ENCODE peak calls at places on chromosomes 5 and 9, in four cellular contexts. J is lung, A is esophagus muscularis mucosa, M is adipocyte. T is an unnamed sample. For H3K9me3, the result is how much of the 10 kb centered on the place peaks cover.

GRCh38 chr5:128536229-128536860 is 1.7 kb downstream of the FBN2 start:
- DNase-seq in J (no peak), A (no peak), M (peak), T (no peak)

GRCh38 chr9:69412741-69413150 is 87.7 kb downstream of the ENTREP1 start:
- DNase-seq in J (peak), A (no peak), M (peak), T (no peak)

GRCh38 chr9:123997665-123998277 is 13.8 kb upstream of the LHX2 start:
- DNase-seq in J (peak), A (no peak), M (no peak), T (no peak)

GRCh38 chr5:155953335-155953734 is 373.6 kb upstream of the SGCD start:
- DNase-seq in J (no peak), A (no peak), M (no peak), T (no peak)

GRCh38 chr5:76169536-76169935 is 86.4 kb downstream of the SV2C start:
- DNase-seq in J (no peak), A (peak), M (no peak), T (no peak)

GRCh38 chr5:31329722-31330121 is 136.2 kb downstream of the CDH6 start:
- DNase-seq in J (no peak), A (peak), M (no peak), T (no peak)

GRCh38 chr5:16552666-16553343 is 64.0 kb downstream of the RETREG1 start:
- DNase-seq in J (peak), A (no peak), M (peak), T (no peak)

GRCh38 chr5:91499943-91500531 is 116.9 kb upstream of the ARRDC3 start:
- DNase-seq in J (no peak), A (no peak), M (peak), T (no peak)

GRCh38 chr9:83027153-83027867 is 35.6 kb downstream of the RASEF start:
- DNase-seq in J (no peak), A (no peak), M (peak), T (no peak)

GRCh38 chr5:180169246-180170110 is 39.5 kb downstream of the RASGEF1C start:
- DNase-seq in J (no peak), A (no peak), M (no peak), T (no peak)

GRCh38 chr9:6805532-6805931 is 47.8 kb downstream of the KDM4C start:
- DNase-seq in J (no peak), A (peak), M (peak), T (no peak)

GRCh38 chr9:114409103-114409780 is 21.5 kb upstream of the AKNA start:
- DNase-seq in J (no peak), A (no peak), M (no peak), T (no peak)

GRCh38 chr5:83548556-83548955 is 77.0 kb downstream of the VCAN start:
- DNase-seq in J (no peak), A (no peak), M (peak), T (no peak)

GRCh38 chr9:121851641-121852091 is 200.2 kb downstream of the DAB2IP start:
- DNase-seq in J (no peak), A (no peak), M (no peak), T (no peak)

GRCh38 chr5:67089200-67089725 is 107.3 kb downstream of the CD180 start:
- DNase-seq in J (no peak), A (no peak), M (peak), T (no peak)

GRCh38 chr5:118862596-118862995 is 125.8 kb downstream of the DTWD2 start:
- DNase-seq in J (no peak), A (no peak), M (no peak), T (no peak)

GRCh38 chr5:154238776-154239481 is 48.4 kb downstream of the GALNT10 start:
- DNase-seq in J (no peak), A (peak), M (no peak), T (no peak)

GRCh38 chr5:54347221-54347865 is 37.0 kb upstream of the ARL15 start:
- DNase-seq in J (no peak), A (no peak), M (no peak), T (no peak)

GRCh38 chr5:151002681-151003502 is 17.5 kb upstream of the GPX3 start:
- DNase-seq in J (no peak), A (no peak), M (no peak), T (no peak)

GRCh38 chr9:37464426-37465248 is 613 bp downstream of the ZBTB5 start:
- DNase-seq in J (peak), A (peak), M (peak), T (peak)

GRCh38 chr9:111036068-111036789 is 2.0 kb downstream of the LPAR1 start:
- DNase-seq in J (peak), A (no peak), M (peak), T (no peak)

GRCh38 chr5:37086466-37087178 is 162.6 kb downstream of the CPLANE1 start:
- DNase-seq in J (no peak), A (no peak), M (peak), T (no peak)

GRCh38 chr5:44011518-44011917 is 377.7 kb downstream of the FGF10 start:
- DNase-seq in J (no peak), A (no peak), M (no peak), T (no peak)

GRCh38 chr5:73591102-73591695 is 25.7 kb downstream of the UTP15 start:
- DNase-seq in J (peak), A (no peak), M (peak), T (peak)

GRCh38 chr5:151082976-151083651 is 2.3 kb upstream of the TNIP1 start:
- DNase-seq in J (peak), A (no peak), M (no peak), T (peak)

GRCh38 chr9:88313364-88314220 is 74.7 kb upstream of the SPIN1 start:
- DNase-seq in J (no peak), A (no peak), M (no peak), T (no peak)

GRCh38 chr9:38294561-38294960 is 97.9 kb upstream of the ALDH1B1 start:
- DNase-seq in J (no peak), A (no peak), M (no peak), T (no peak)

GRCh38 chr9:93677641-93678136 is 101.3 kb downstream of the PHF2 start:
- DNase-seq in J (no peak), A (peak), M (no peak), T (no peak)

GRCh38 chr5:157159209-157159751 is 6.8 kb downstream of the GARIN3 start:
- DNase-seq in J (no peak), A (peak), M (no peak), T (peak)

GRCh38 chr9:106697799-106698591 is 165.0 kb upstream of the ZNF462 start:
- DNase-seq in J (peak), A (no peak), M (peak), T (no peak)

GRCh38 chr5:79436224-79436623 is 77.7 kb downstream of the HOMER1 start:
- DNase-seq in J (no peak), A (no peak), M (peak), T (no peak)

GRCh38 chr5:172454355-172455086 is at the start of gene SH3PXD2B:
- DNase-seq in J (no peak), A (no peak), M (peak), T (no peak)

GRCh38 chr9:133584559-133585476 is 24.4 kb downstream of the FAM163B start:
- DNase-seq in J (no peak), A (no peak), M (no peak), T (no peak)

GRCh38 chr5:43305948-43306563 is 7.2 kb downstream of the HMGCS1 start:
- DNase-seq in J (no peak), A (no peak), M (peak), T (no peak)

GRCh38 chr5:161614342-161614741 is 67.8 kb upstream of the GABRB2 start:
- DNase-seq in J (no peak), A (no peak), M (no peak), T (no peak)

DNA sequence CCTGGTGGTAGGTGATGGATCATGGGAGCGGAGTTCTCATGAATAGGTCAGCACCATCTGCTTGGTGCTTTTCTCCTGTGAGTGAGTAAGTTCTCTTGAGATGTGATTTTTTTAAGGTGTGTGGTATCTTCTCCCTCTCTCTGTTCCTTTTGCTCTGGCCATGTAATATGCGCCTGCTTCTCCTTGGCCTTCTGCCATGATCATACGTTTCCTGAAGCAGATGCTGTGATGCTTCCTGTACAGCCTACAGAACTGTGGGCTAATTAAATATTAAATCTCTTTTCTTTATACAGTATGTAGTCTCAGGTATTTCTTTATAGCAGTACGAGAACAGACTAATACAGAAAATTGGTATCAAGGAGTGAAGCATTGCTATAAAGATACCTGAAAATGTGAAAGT is 36.4 kb downstream of the UNC13B start:
- DNase-seq in J (no peak), A (no peak), M (no peak), T (no peak)
- H3K9me3 ChIP-seq in J (under half), A (under half), M (under half), T (under half)

GRCh38 chr5:141403387-141403786 is 809 bp downstream of the PCDHGA9 start:
- DNase-seq in J (no peak), A (no peak), M (no peak), T (no peak)
- H3K9me3 ChIP-seq in J (under half), A (half or more), M (half or more), T (under half)

GRCh38 chr5:141260458-141261237 is 15.5 kb downstream of the PCDHB15 start:
- DNase-seq in J (no peak), A (no peak), M (peak), T (no peak)
- H3K9me3 ChIP-seq in J (half or more), A (half or more), M (half or more), T (under half)

DNA sequence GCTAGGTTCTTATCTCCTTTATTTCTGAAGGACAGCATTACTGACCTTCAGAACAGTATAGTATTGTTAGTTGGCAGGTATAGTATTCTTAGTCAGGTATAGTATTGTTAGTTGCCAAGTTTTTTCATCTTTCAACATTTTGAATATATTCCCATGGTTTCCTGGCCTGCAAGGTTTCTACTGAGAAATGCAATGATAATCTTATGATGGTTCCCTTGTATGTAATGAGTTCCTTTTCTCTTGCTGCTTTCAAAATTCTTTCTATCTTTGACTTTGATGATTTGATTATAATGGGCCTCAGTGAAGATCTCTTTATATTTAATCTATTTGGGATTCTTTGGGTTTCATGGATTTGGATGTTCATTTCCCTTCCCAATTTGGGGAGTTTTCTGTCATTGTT is 12.4 kb upstream of the HSDL2 start:
- DNase-seq in J (no peak), A (no peak), M (no peak), T (no peak)
- H3K9me3 ChIP-seq in J (under half), A (under half), M (under half), T (under half)

GRCh38 chr9:5787220-5787619 is 45.7 kb downstream of the ERMP1 start:
- DNase-seq in J (no peak), A (no peak), M (no peak), T (no peak)

GRCh38 chr9:5791870-5792269 is 41.0 kb downstream of the ERMP1 start:
- DNase-seq in J (no peak), A (no peak), M (no peak), T (no peak)

GRCh38 chr9:5787759-5788329 is 45.1 kb downstream of the ERMP1 start:
- DNase-seq in J (no peak), A (no peak), M (no peak), T (no peak)

GRCh38 chr9:5790923-5791322 is 42.0 kb downstream of the ERMP1 start:
- DNase-seq in J (no peak), A (no peak), M (no peak), T (no peak)

GRCh38 chr9:5789489-5789888 is 43.4 kb downstream of the ERMP1 start:
- DNase-seq in J (no peak), A (no peak), M (no peak), T (no peak)
- H3K9me3 ChIP-seq in J (under half), A (under half), M (under half), T (under half)

DNA sequence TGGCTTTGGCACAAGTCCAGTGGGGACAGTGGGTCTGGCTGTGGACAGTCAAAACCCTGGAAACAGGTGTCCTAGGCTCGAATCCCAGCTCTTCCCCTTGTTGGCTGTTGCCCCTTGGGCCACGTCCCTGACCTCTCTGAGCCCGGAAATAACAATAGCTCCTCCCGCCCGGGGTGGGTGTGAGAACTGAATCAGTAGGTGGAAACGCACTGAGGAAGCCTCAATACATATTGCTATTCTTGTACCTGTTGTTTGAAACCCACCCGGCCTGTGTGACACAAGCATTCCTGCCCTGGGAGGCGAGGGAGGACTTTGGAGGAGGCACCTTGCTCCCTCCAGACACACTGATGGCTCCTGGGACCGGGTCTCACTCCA is 134.1 kb downstream of the OLFM1 start:
- DNase-seq in J (no peak), A (no peak), M (no peak), T (no peak)
- H3K9me3 ChIP-seq in J (under half), A (under half), M (under half), T (under half)

GRCh38 chr5:179113143-179113530 is 53.0 kb downstream of the ZNF354C start:
- DNase-seq in J (no peak), A (no peak), M (no peak), T (no peak)

GRCh38 chr5:179112469-179113142 is 52.4 kb downstream of the ZNF354C start:
- DNase-seq in J (no peak), A (peak), M (no peak), T (no peak)

GRCh38 chr5:179110528-179110927 is 50.4 kb downstream of the ZNF354C start:
- DNase-seq in J (no peak), A (peak), M (no peak), T (no peak)

GRCh38 chr5:179113945-179114641 is 53.9 kb downstream of the ZNF354C start:
- DNase-seq in J (peak), A (peak), M (no peak), T (no peak)

DNA sequence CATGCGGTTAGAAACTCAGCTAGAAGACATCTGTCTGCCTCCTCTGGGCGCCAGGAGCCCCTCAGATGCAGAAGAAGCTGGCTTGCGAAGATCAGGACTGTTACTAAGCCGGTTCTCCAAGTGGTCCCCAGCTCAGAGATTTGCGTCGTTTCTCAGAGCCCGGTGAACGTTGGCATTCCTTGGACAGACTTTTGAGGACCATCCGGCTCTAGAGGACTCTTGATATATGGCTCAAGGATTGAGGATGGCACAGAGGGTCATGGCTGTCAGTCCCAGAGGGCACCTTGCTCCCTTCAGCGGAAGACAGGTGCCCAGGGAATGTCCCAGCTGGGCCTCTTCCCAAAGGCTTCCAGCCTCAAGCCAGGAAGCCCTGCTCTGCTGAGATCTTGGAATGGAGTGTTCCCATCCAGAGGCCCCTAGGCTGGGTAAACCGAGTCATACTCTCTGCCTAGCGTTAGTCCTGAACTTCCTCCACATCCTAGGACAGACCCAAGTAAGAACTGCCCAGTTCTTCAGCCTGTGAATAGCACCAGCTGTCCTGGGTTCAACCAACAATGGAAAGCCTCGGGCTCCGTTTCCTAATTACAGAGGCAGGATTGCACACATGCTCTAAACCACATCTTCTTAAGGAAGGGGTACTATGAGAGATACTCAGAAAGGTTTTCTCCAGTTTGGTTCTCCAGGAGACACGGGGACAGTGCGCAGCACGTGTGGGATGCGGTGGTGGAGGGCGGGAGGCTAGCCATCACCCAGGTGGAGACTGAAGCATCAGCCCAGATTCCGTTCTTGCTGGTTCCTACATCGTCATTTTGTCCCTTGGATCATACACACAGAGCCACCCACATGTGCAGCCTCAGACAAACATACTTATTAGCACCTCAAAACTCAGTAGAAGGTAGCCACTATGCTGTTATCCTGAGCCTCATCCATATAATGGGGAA is 51.4 kb downstream of the ZNF354C start:
- DNase-seq in J (no peak), A (peak), M (no peak), T (no peak)
- H3K9me3 ChIP-seq in J (under half), A (half or more), M (under half), T (under half)

GRCh38 chr9:40928803-40929487 is 199.5 kb downstream of the FOXD4L6 start:
- DNase-seq in J (peak), A (peak), M (no peak), T (no peak)

GRCh38 chr9:40926404-40927259 is 201.8 kb downstream of the FOXD4L6 start:
- DNase-seq in J (no peak), A (peak), M (no peak), T (no peak)

GRCh38 chr9:40925149-40925548 is 203.3 kb downstream of the FOXD4L6 start:
- DNase-seq in J (no peak), A (peak), M (no peak), T (no peak)

GRCh38 chr9:40927260-40927631 is 201.2 kb downstream of the FOXD4L6 start:
- DNase-seq in J (no peak), A (peak), M (no peak), T (no peak)

DNA sequence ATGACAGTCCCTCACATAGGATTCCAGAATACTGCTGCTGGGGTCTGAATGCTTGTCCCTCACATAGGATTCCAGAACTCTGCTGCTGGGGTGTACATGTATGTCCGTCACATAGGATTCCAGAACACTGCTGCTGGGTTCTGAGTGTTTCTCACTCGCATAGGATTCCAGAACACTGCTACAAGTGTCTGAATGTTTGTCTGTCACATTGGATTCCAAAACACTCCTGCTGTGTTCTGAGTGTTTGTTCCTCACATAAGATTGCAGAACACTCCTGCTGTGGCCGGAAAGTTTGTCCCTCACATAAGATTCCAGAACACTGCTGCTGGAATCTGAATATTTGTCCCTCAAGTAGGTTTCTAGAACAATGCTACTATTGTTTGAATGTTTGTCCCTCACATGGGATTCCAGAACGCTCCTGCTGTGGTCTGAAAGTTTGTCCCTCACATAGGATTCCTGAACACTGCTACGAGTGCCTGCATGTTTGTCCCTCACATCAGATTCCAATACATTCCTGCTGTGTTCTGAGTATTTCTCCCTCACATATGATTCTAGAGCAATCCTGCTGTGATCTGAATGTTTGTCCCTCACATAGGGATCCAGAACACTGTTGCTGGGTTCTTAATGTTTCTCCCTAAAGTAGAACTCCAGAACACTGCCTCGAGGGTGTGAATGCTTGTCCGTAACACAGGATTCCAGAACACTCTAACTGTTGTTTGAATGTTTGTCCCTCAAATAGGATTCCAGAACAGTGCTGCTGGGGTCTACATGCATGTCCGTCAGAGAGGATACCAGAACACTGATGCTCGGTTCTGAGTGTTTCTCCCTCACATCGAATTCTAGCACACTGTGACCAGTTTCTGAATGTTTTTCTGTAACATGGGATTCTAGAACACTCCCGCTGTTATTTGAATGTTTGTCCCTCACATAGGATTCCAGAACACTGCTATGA is 200.4 kb downstream of the FOXD4L6 start:
- DNase-seq in J (no peak), A (peak), M (no peak), T (no peak)
- H3K9me3 ChIP-seq in J (under half), A (half or more), M (half or more), T (half or more)